ENCODE peak calls at places on chromosomes 4 and X, in eight cellular contexts. J, B, I, L, E, M, A and Z are unnamed samples.

GRCh38 chr4:166091914-166092510 is 219.0 kb downstream of the TLL1 start:
- DNase-seq in J (peak; percentile 64), B (no peak), I (peak; percentile 64), L (no peak), E (peak; percentile 23), M (peak; percentile 67), A (peak; percentile 15), Z (no peak)

GRCh38 chr4:94475794-94476193 is 24.1 kb downstream of the PDLIM5 start:
- DNase-seq in J (no peak), B (no peak), I (no peak), L (no peak), E (no peak), M (no peak), A (no peak), Z (no peak)

GRCh38 chr4:51851090-51851936 is 8.4 kb downstream of the DCUN1D4 start:
- DNase-seq in J (peak; percentile 19), B (no peak), I (no peak), L (no peak), E (no peak), M (no peak), A (no peak), Z (no peak)

GRCh38 chr4:80989921-80990544 is 40.5 kb upstream of the BMP3 start:
- DNase-seq in J (peak; percentile 87), B (no peak), I (peak; percentile 80), L (peak; percentile 36), E (peak; percentile 51), M (peak; percentile 77), A (peak; percentile 59), Z (no peak)

GRCh38 chr4:26130173-26130572 is 190.6 kb upstream of the RBPJ start:
- DNase-seq in J (no peak), B (no peak), I (no peak), L (no peak), E (no peak), M (no peak), A (no peak), Z (no peak)

GRCh38 chrX:40887476-40887875 is 152.1 kb upstream of the MED14 start:
- DNase-seq in J (no peak), B (no peak), I (peak; percentile 34), L (no peak), E (peak; percentile 10), M (no peak), A (no peak), Z (no peak)

GRCh38 chrX:102950908-102951866 is 14.1 kb downstream of the RAB40AL start:
- DNase-seq in J (peak; percentile 16), B (peak; percentile 45), I (peak; percentile 81), L (peak; percentile 48), E (peak; percentile 32), M (peak; percentile 50), A (peak; percentile 35), Z (peak; percentile 27)

GRCh38 chr4:127162741-127163140 is 470.0 kb upstream of the INTU start:
- DNase-seq in J (no peak), B (no peak), I (no peak), L (no peak), E (peak; percentile 61), M (peak; percentile 60), A (peak; percentile 21), Z (no peak)

GRCh38 chr4:106551724-106552123 is 183.1 kb upstream of the GIMD1 start:
- DNase-seq in J (no peak), B (no peak), I (no peak), L (no peak), E (no peak), M (no peak), A (no peak), Z (no peak)

GRCh38 chr4:80266902-80267380 is 477 bp downstream of the FGF5 start:
- DNase-seq in J (no peak), B (peak; percentile 64), I (peak; percentile 30), L (no peak), E (peak; percentile 69), M (peak; percentile 53), A (peak; percentile 39), Z (no peak)

GRCh38 chrX:144494069-144494468 is 610.2 kb downstream of the UBE2NL start:
- DNase-seq in J (no peak), B (no peak), I (peak; percentile 17), L (no peak), E (no peak), M (no peak), A (no peak), Z (no peak)

GRCh38 chr4:2375427-2375826 is 43.0 kb downstream of the ZFYVE28 start:
- DNase-seq in J (no peak), B (no peak), I (no peak), L (no peak), E (no peak), M (no peak), A (no peak), Z (no peak)

GRCh38 chr4:2042207-2042946 is 16.8 kb upstream of the NAT8L start:
- DNase-seq in J (peak; percentile 22), B (no peak), I (no peak), L (peak; percentile 50), E (no peak), M (no peak), A (no peak), Z (peak; percentile 33)

GRCh38 chr4:122203407-122203806 is 51.3 kb downstream of the BLTP1 start:
- DNase-seq in J (no peak), B (no peak), I (no peak), L (no peak), E (no peak), M (no peak), A (no peak), Z (no peak)

GRCh38 chrX:68428431-68428830 is 4.9 kb downstream of the OPHN1 start:
- DNase-seq in J (no peak), B (peak; percentile 44), I (peak; percentile 80), L (no peak), E (peak; percentile 87), M (peak; percentile 20), A (peak; percentile 58), Z (no peak)

GRCh38 chr4:168717852-168718251 is 221.0 kb downstream of the PALLD start:
- DNase-seq in J (no peak), B (no peak), I (no peak), L (no peak), E (peak; percentile 91), M (peak; percentile 66), A (no peak), Z (peak; percentile 17)

GRCh38 chr4:121139533-121140222 is 24.4 kb downstream of the TNIP3 start:
- DNase-seq in J (no peak), B (no peak), I (peak; percentile 51), L (no peak), E (peak; percentile 93), M (peak; percentile 44), A (peak; percentile 62), Z (no peak)

GRCh38 chr4:6932475-6932874 is 22.8 kb downstream of the TBC1D14 start:
- DNase-seq in J (no peak), B (no peak), I (no peak), L (no peak), E (no peak), M (no peak), A (no peak), Z (no peak)

GRCh38 chrX:34655496-34656258 is 1.4 kb downstream of the TMEM47 start:
- DNase-seq in J (no peak), B (no peak), I (no peak), L (no peak), E (peak; percentile 62), M (peak; percentile 39), A (no peak), Z (no peak)

GRCh38 chr4:151700566-151701316 is 60.1 kb downstream of the GATB start:
- DNase-seq in J (no peak), B (no peak), I (no peak), L (no peak), E (no peak), M (no peak), A (no peak), Z (no peak)

GRCh38 chr4:94947681-94948108 is 189.9 kb downstream of the BMPR1B start:
- DNase-seq in J (no peak), B (no peak), I (peak; percentile 10), L (no peak), E (no peak), M (no peak), A (no peak), Z (no peak)

GRCh38 chr4:7955393-7955792 is 15.7 kb upstream of the AFAP1 start:
- DNase-seq in J (no peak), B (no peak), I (no peak), L (no peak), E (no peak), M (no peak), A (no peak), Z (no peak)

GRCh38 chr4:183773790-183774189 is 114.7 kb downstream of the TRAPPC11 start:
- DNase-seq in J (no peak), B (no peak), I (no peak), L (no peak), E (no peak), M (no peak), A (no peak), Z (no peak)
- H3K36me3 ChIP-seq in J (no peaks in the 10 kb centered on the region), B (no peaks in the 10 kb centered on the region), I (no peaks in the 10 kb centered on the region), L (no peaks in the 10 kb centered on the region), E (no peaks in the 10 kb centered on the region), M (no peaks in the 10 kb centered on the region), A (no peaks in the 10 kb centered on the region), Z (no peaks in the 10 kb centered on the region)

GRCh38 chr4:128955751-128956150 is 137.6 kb downstream of the SCLT1 start:
- DNase-seq in J (no peak), B (no peak), I (no peak), L (no peak), E (no peak), M (no peak), A (no peak), Z (no peak)
- H3K36me3 ChIP-seq in J (no peaks in the 10 kb centered on the region), B (peaks cover 11% of the 10 kb centered on the region), I (no peaks in the 10 kb centered on the region), L (no peaks in the 10 kb centered on the region), E (no peaks in the 10 kb centered on the region), M (no peaks in the 10 kb centered on the region), A (no peaks in the 10 kb centered on the region), Z (no peaks in the 10 kb centered on the region)

GRCh38 chr4:38688676-38689355 is 24.8 kb downstream of the KLF3 start:
- DNase-seq in J (no peak), B (no peak), I (no peak), L (no peak), E (peak; percentile 36), M (no peak), A (peak; percentile 83), Z (peak; percentile 37)

GRCh38 chr4:38684271-38684670 is 20.3 kb downstream of the KLF3 start:
- DNase-seq in J (no peak), B (no peak), I (no peak), L (no peak), E (no peak), M (no peak), A (no peak), Z (no peak)

GRCh38 chr4:38687571-38688011 is 23.6 kb downstream of the KLF3 start:
- DNase-seq in J (no peak), B (no peak), I (peak; percentile 23), L (no peak), E (peak; percentile 17), M (no peak), A (peak; percentile 33), Z (no peak)

GRCh38 chr4:38684951-38685350 is 21.0 kb downstream of the KLF3 start:
- DNase-seq in J (no peak), B (no peak), I (no peak), L (no peak), E (no peak), M (no peak), A (no peak), Z (no peak)

GRCh38 chr4:38686682-38687081 is 22.7 kb downstream of the KLF3 start:
- DNase-seq in J (no peak), B (no peak), I (no peak), L (no peak), E (no peak), M (no peak), A (no peak), Z (no peak)
- H3K36me3 ChIP-seq in J (no peaks in the 10 kb centered on the region), B (peaks cover 39% of the 10 kb centered on the region), I (peaks cover 42% of the 10 kb centered on the region), L (peaks cover 59% of the 10 kb centered on the region), E (peaks cover 16% of the 10 kb centered on the region), M (peaks cover 28% of the 10 kb centered on the region), A (peaks cover 48% of the 10 kb centered on the region), Z (peaks cover 72% of the 10 kb centered on the region)

GRCh38 chr4:170087163-170087700 is 2.5 kb downstream of the AADAT start:
- DNase-seq in J (no peak), B (no peak), I (no peak), L (no peak), E (peak; percentile 58), M (peak; percentile 25), A (no peak), Z (no peak)
- H3K36me3 ChIP-seq in J (no peaks in the 10 kb centered on the region), B (peaks cover 31% of the 10 kb centered on the region), I (no peaks in the 10 kb centered on the region), L (no peaks in the 10 kb centered on the region), E (no peaks in the 10 kb centered on the region), M (peaks cover 15% of the 10 kb centered on the region), A (no peaks in the 10 kb centered on the region), Z (no peaks in the 10 kb centered on the region)